ENCODE peak calls at places on chromosome X, in six cellular contexts. X, L, P, T, R and Z are unnamed samples.

GRCh38 chrX:15151267-15152196 is 118.4 kb downstream of the ASB9 start:
- DNase-seq in X (no peak), L (no peak), P (peak), T (no peak), R (no peak), Z (no peak)

GRCh38 chrX:131778269-131779218 is 234.7 kb downstream of the OR13H1 start:
- DNase-seq in X (peak), L (no peak), P (peak), T (no peak), R (peak), Z (no peak)

GRCh38 chrX:97446298-97446882 is 562.7 kb downstream of the RPA4 start:
- DNase-seq in X (peak), L (no peak), P (peak), T (no peak), R (no peak), Z (no peak)

GRCh38 chrX:136666088-136666487 is 18.1 kb downstream of the CD40LG start:
- DNase-seq in X (no peak), L (no peak), P (no peak), T (no peak), R (no peak), Z (no peak)

GRCh38 chrX:17976955-17977354 is 115.9 kb upstream of the RAI2 start:
- DNase-seq in X (no peak), L (no peak), P (no peak), T (no peak), R (no peak), Z (no peak)

GRCh38 chrX:53234484-53234883 is 9.5 kb upstream of the KDM5C start:
- DNase-seq in X (no peak), L (no peak), P (no peak), T (no peak), R (no peak), Z (no peak)

GRCh38 chrX:38717871-38718270 is 83.4 kb upstream of the MID1IP1 start:
- DNase-seq in X (peak), L (peak), P (peak), T (peak), R (peak), Z (peak)

GRCh38 chrX:150506020-150506419 is 62.4 kb upstream of the MTM1 start:
- DNase-seq in X (no peak), L (no peak), P (no peak), T (no peak), R (no peak), Z (no peak)

GRCh38 chrX:118631586-118631985 is 95.8 kb upstream of the IL13RA1 start:
- DNase-seq in X (no peak), L (no peak), P (no peak), T (no peak), R (no peak), Z (no peak)

GRCh38 chrX:38940547-38940946 is 139.3 kb downstream of the MID1IP1 start:
- DNase-seq in X (peak), L (no peak), P (no peak), T (peak), R (no peak), Z (no peak)

GRCh38 chrX:114472788-114473187 is 111.1 kb upstream of the HTR2C start:
- DNase-seq in X (no peak), L (no peak), P (no peak), T (no peak), R (no peak), Z (no peak)

GRCh38 chrX:11151799-11152591 is 40.9 kb downstream of the HCCS start:
- DNase-seq in X (no peak), L (no peak), P (no peak), T (no peak), R (no peak), Z (no peak)

GRCh38 chrX:86002076-86002896 is 45.1 kb downstream of the CHM start:
- DNase-seq in X (peak), L (peak), P (no peak), T (peak), R (peak), Z (peak)

GRCh38 chrX:44431206-44431605 is 87.7 kb upstream of the EFHC2 start:
- DNase-seq in X (peak), L (no peak), P (no peak), T (peak), R (peak), Z (peak)

GRCh38 chrX:153909024-153909979 is 4.8 kb downstream of the AVPR2 start:
- DNase-seq in X (no peak), L (peak), P (peak), T (no peak), R (no peak), Z (no peak)

GRCh38 chrX:150227321-150227860 is 135.7 kb upstream of the MAMLD1 start:
- DNase-seq in X (no peak), L (no peak), P (no peak), T (no peak), R (no peak), Z (no peak)

GRCh38 chrX:38515291-38515690 is 46.1 kb upstream of the TSPAN7 start:
- DNase-seq in X (no peak), L (no peak), P (no peak), T (no peak), R (no peak), Z (no peak)

GRCh38 chrX:130654409-130654970 is 248.5 kb downstream of the ENOX2 start:
- DNase-seq in X (peak), L (no peak), P (no peak), T (no peak), R (no peak), Z (no peak)

GRCh38 chrX:129529685-129530281 is 6.5 kb upstream of the SMARCA1 start:
- DNase-seq in X (peak), L (no peak), P (no peak), T (no peak), R (no peak), Z (peak)

GRCh38 chrX:47802589-47802988 is 34.1 kb upstream of the ZNF81 start:
- DNase-seq in X (no peak), L (no peak), P (no peak), T (no peak), R (peak), Z (no peak)

GRCh38 chrX:103360092-103360491 is 3.8 kb downstream of the TCEAL9 start:
- DNase-seq in X (no peak), L (peak), P (no peak), T (no peak), R (no peak), Z (no peak)

GRCh38 chrX:31128849-31129248 is 57.0 kb upstream of the FTHL17 start:
- DNase-seq in X (no peak), L (no peak), P (no peak), T (no peak), R (no peak), Z (no peak)

GRCh38 chrX:32985544-32985943 is 225.8 kb downstream of the DMD start:
- DNase-seq in X (no peak), L (no peak), P (no peak), T (no peak), R (no peak), Z (no peak)

GRCh38 chrX:143363419-143363818 is 153.9 kb downstream of the SPANXN3 start:
- DNase-seq in X (no peak), L (no peak), P (no peak), T (no peak), R (no peak), Z (no peak)

GRCh38 chrX:131818297-131818936 is 204.7 kb upstream of the STK26 start:
- DNase-seq in X (no peak), L (no peak), P (no peak), T (no peak), R (no peak), Z (no peak)

GRCh38 chrX:21943460-21944135 is 3.1 kb downstream of the SMS start:
- DNase-seq in X (peak), L (no peak), P (no peak), T (peak), R (no peak), Z (no peak)

GRCh38 chrX:155056877-155057792 is 13.8 kb downstream of the CMC4 start:
- DNase-seq in X (peak), L (peak), P (peak), T (peak), R (peak), Z (peak)

GRCh38 chrX:9581771-9582396 is 117.0 kb downstream of the TBL1X start:
- DNase-seq in X (no peak), L (no peak), P (no peak), T (no peak), R (no peak), Z (no peak)
- H3K27ac ChIP-seq in X (no peak), L (no peak), P (no peak), T (no peak), R (no peak), Z (no peak)

DNA sequence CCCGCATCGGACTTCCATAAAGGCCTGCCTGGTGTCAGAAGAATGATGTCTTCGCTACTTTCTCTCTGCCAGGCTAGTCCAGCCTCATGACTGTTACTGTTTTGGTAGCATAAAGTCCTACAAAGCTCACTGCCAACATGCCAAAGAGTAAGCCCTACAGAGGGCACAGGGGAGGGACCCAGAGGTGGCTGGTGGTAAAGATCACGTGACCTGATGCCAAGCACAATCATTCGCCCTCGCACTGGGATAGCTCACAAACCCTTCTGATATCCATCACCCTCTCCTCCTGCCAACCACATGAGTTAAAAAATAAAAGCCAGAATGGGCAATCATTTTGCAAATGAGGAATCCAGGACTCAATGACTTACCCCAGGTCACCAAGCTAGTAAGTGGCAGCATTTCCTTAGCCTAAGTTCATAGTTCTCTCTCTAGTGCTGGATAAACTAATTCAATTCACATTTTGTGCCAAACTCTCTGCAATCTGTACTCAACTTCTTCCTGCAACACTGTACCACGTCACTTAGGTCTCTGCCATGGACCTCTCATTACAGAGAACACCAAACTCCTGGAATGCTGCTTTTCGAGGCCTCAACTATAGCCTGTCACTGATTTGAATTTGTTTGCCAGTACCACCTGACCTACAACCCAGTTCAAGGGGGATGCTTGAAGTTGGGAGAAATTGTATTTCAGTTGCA is 178.1 kb downstream of the SH3KBP1 start:
- DNase-seq in X (no peak), L (no peak), P (no peak), T (no peak), R (no peak), Z (no peak)
- H3K27ac ChIP-seq in X (no peak), L (no peak), P (no peak), T (no peak), R (peak), Z (no peak)

GRCh38 chrX:13261348-13261747 is 58.5 kb downstream of the ATXN3L start:
- DNase-seq in X (no peak), L (no peak), P (no peak), T (no peak), R (no peak), Z (no peak)
- H3K27ac ChIP-seq in X (no peak), L (no peak), P (no peak), T (no peak), R (no peak), Z (no peak)

DNA sequence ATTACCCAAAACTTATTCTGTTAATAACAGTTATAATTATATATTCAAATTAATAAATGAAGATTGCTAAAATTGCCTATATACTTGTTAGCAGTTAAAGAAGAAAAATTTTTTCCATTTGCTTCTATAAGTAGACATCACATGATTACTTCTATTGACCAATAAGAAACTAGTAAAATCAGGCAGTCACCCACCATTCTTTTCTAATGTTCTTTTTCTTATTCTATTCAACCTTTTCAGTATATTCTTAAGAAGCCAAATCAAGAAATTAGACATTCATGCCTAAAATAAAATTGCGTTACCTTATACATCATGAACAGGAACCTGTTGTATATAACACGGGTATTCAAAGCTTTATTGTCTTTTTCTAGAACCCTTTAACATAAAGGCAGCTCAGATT is 568.0 kb upstream of the DIPK2B start:
- DNase-seq in X (no peak), L (no peak), P (no peak), T (no peak), R (no peak), Z (no peak)
- H3K27ac ChIP-seq in X (peak), L (no peak), P (no peak), T (peak), R (peak), Z (peak)